ENCODE peak calls at places on chromosomes 16 and 17, in eight cellular contexts. Q, Y, B, W, T, D, P and K are unnamed samples.

GRCh38 chr17:17367931-17368330 is 64.8 kb downstream of the NT5M start:
- DNase-seq in P (no peak), Y (no peak), B (no peak), T (no peak), Q (no peak), D (no peak), W (no peak), K (no peak)

GRCh38 chr17:58304735-58305486 is 23.7 kb downstream of the TSPOAP1 start:
- DNase-seq in D (no peak), P (no peak), Q (no peak), Y (no peak), W (no peak), T (no peak), B (no peak), K (no peak)

GRCh38 chr16:24731722-24732419 is 2.4 kb downstream of the TNRC6A start:
- DNase-seq in B (no peak), Q (no peak), P (no peak), T (no peak), D (no peak), W (no peak), Y (no peak), K (no peak)

GRCh38 chr16:54633943-54634362 is 296.7 kb upstream of the IRX5 start:
- DNase-seq in W (no peak), Q (no peak), B (peak), D (no peak), Y (no peak), T (no peak), P (no peak), K (no peak)

GRCh38 chr16:66344533-66345145 is 21.9 kb upstream of the CDH5 start:
- DNase-seq in Q (peak), W (peak), P (peak), B (no peak), D (peak), T (peak), Y (no peak), K (peak)

GRCh38 chr17:12734852-12735430 is 54.4 kb upstream of the ARHGAP44 start:
- DNase-seq in P (no peak), B (no peak), Q (no peak), W (no peak), T (no peak), Y (no peak), D (no peak), K (no peak)

GRCh38 chr17:61467416-61468262 is 15.4 kb downstream of the TBX4 start:
- DNase-seq in P (peak), W (no peak), B (no peak), T (no peak), D (no peak), Q (no peak), Y (no peak), K (no peak)

GRCh38 chr17:45050680-45051059 is 762 bp downstream of the DCAKD start:
- DNase-seq in Q (peak), P (no peak), T (peak), D (no peak), B (no peak), W (no peak), Y (no peak), K (peak)

GRCh38 chr17:57186231-57187019 is 69.9 kb upstream of the MSI2 start:
- DNase-seq in D (no peak), Y (no peak), T (no peak), B (no peak), P (no peak), Q (no peak), W (no peak), K (no peak)

GRCh38 chr17:40173091-40173777 is 4.0 kb upstream of the RAPGEFL1 start:
- DNase-seq in T (no peak), B (no peak), D (no peak), Q (no peak), P (no peak), Y (no peak), W (no peak), K (no peak)

GRCh38 chr17:41972571-41973411 is 6.2 kb downstream of the CNP start:
- DNase-seq in Q (no peak), W (no peak), T (no peak), P (no peak), D (no peak), B (no peak), Y (no peak), K (no peak)

GRCh38 chr16:69118468-69118867 is 13.0 kb downstream of the HAS3 start:
- DNase-seq in T (no peak), W (no peak), D (no peak), P (no peak), Y (no peak), B (no peak), Q (no peak), K (no peak)

GRCh38 chr16:31258366-31258765 is 1.4 kb upstream of the ITGAM start:
- DNase-seq in B (no peak), Q (no peak), W (no peak), D (no peak), Y (no peak), T (no peak), P (no peak), K (no peak)

GRCh38 chr17:9140550-9141422 is 119.5 kb downstream of the NTN1 start:
- DNase-seq in Q (no peak), P (no peak), B (no peak), T (no peak), Y (no peak), W (no peak), D (no peak), K (no peak)

GRCh38 chr16:85312642-85313540 is 200.6 kb upstream of the CIBAR2 start:
- DNase-seq in W (no peak), T (no peak), B (no peak), Q (no peak), P (no peak), Y (no peak), D (no peak), K (no peak)

GRCh38 chr17:59366773-59367656 is 35.6 kb downstream of the YPEL2 start:
- DNase-seq in B (no peak), T (no peak), Y (no peak), Q (no peak), D (no peak), P (no peak), W (no peak), K (no peak)

GRCh38 chr17:17206149-17206912 is at the start of gene PLD6:
- DNase-seq in W (peak), B (peak), Q (peak), T (peak), P (peak), D (peak), Y (no peak), K (peak)

GRCh38 chr17:72488542-72489272 is 367.9 kb downstream of the SOX9 start:
- DNase-seq in T (no peak), Q (no peak), P (no peak), D (no peak), Y (no peak), B (no peak), W (no peak), K (no peak)

GRCh38 chr17:44878627-44879221 is 20.5 kb downstream of the EFTUD2 start:
- DNase-seq in T (peak), B (peak), P (peak), Y (no peak), Q (no peak), D (no peak), W (peak), K (no peak)

GRCh38 chr17:73133911-73134649 is 30.7 kb upstream of the SSTR2 start:
- DNase-seq in Q (no peak), W (no peak), P (no peak), Y (no peak), T (no peak), D (no peak), B (no peak), K (no peak)

GRCh38 chr17:76539631-76540271 is at the start of gene PRCD:
- DNase-seq in Q (no peak), W (no peak), D (no peak), T (no peak), B (no peak), P (no peak), Y (no peak), K (no peak)